ENCODE peak calls at places on chromosomes 2 and 18, in five cellular contexts. I is GM12878, Q is HepG2, K is upper lobe of left lung, C is K562. H is an unnamed sample.

GRCh38 chr2:75602724-75603342 is 42.1 kb upstream of the EVA1A start:
- ATAC-seq in I (no peak), Q (no peak), K (peak; percentile 31), C (no peak), H (no peak)

GRCh38 chr2:145034511-145034910 is 514.6 kb upstream of the ZEB2 start:
- ATAC-seq in I (no peak), Q (no peak), K (no peak), C (no peak), H (no peak)

GRCh38 chr2:31739156-31739555 is 158.4 kb upstream of the SRD5A2 start:
- ATAC-seq in I (no peak), Q (no peak), K (no peak), C (no peak), H (no peak)

GRCh38 chr2:207091175-207091574 is 74.6 kb downstream of the KLF7 start:
- ATAC-seq in I (no peak), Q (no peak), K (peak; percentile 38), C (no peak), H (no peak)

GRCh38 chr2:152379089-152379488 is 44.1 kb downstream of the FMNL2 start:
- ATAC-seq in I (no peak), Q (no peak), K (no peak), C (no peak), H (no peak)

GRCh38 chr2:181857471-181857870 is 34.1 kb upstream of the ITPRID2 start:
- ATAC-seq in I (no peak), Q (no peak), K (no peak), C (no peak), H (no peak)

GRCh38 chr2:73028841-73029240 is 42.7 kb downstream of the SFXN5 start:
- ATAC-seq in I (no peak), Q (no peak), K (no peak), C (no peak), H (no peak)

GRCh38 chr2:233699424-233700027 is 6.8 kb downstream of the UGT1A6 start:
- ATAC-seq in I (no peak), Q (no peak), K (no peak), C (no peak), H (no peak)

GRCh38 chr2:101135412-101136296 is 15.5 kb downstream of the TBC1D8 start:
- ATAC-seq in I (no peak), Q (peak; percentile 88), K (no peak), C (peak; percentile 65), H (no peak)
- TF ChIP-seq POLR2A in I (no peak), Q (peak; percentile 11), K (no peak), C (no peak), H (no peak)

GRCh38 chr2:175463639-175464310 is 282.3 kb upstream of the ATP5MC3 start:
- ATAC-seq in I (no peak), Q (peak; percentile 84), K (peak; percentile 36), C (peak; percentile 64), H (no peak)
- TF ChIP-seq POLR2AphosphoS5 in I (no peak), Q (no peak), K (no peak), C (no peak), H (no peak)

DNA sequence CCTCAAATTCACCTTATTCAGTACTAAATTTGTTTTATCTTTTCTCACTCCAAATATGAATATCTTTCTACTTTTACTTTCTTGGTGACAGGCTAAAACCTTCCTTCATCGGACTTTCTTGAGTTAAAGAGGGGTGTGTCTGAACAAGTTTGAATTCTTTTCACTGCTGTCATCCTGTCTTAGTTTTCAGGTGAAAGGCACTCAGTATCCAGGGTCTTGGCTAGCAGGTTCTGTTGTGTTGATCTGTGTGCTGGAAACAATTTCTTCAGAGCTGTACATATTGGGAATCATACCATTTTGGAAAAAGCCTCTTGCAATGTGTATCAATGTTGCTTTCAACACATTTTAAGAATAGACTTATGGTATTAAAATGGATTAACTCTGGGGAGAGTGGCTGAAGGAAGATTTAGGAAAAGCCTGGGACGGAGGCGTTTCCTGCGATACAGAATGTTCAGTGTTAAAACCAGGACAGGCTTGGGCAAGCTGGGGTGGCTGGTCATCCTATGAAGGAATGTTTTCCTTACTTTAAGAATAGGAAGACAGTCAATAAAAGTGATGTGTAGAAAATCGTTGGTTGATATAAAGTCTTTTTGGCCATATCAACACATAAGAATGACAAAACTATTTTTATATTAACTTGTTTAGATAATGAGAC is 350.7 kb upstream of the SPRED2 start:
- ATAC-seq in I (no peak), Q (no peak), K (no peak), C (no peak), H (no peak)
- TF ChIP-seq EP300 in I (no peak), Q (no peak), K (no peak), C (no peak), H (no peak)

GRCh38 chr2:86105969-86106945 is at the start of gene PTCD3:
- ATAC-seq in I (peak; percentile 95), Q (peak; percentile 94), K (peak; percentile 98), C (peak; percentile 95), H (peak; percentile 96)
- TF ChIP-seq POLR2A in I (peak; percentile 99), Q (peak; percentile 94), K (peak; percentile 81), C (peak; percentile 98), H (peak; percentile 60)

GRCh38 chr2:110999626-111000025 is 121.1 kb upstream of the BCL2L11 start:
- ATAC-seq in I (no peak), Q (no peak), K (no peak), C (no peak), H (no peak)
- TF ChIP-seq POLR2AphosphoS5 in I (no peak), Q (no peak), K (no peak), C (no peak), H (no peak)

GRCh38 chr2:55154525-55155030 is 77.5 kb downstream of the CLHC1 start:
- ATAC-seq in I (no peak), Q (no peak), K (no peak), C (no peak), H (no peak)

GRCh38 chr2:55155206-55155605 is 76.9 kb downstream of the CLHC1 start:
- ATAC-seq in I (no peak), Q (no peak), K (no peak), C (no peak), H (no peak)

GRCh38 chr2:55156326-55156725 is 75.8 kb downstream of the CLHC1 start:
- ATAC-seq in I (no peak), Q (no peak), K (no peak), C (no peak), H (peak; percentile 64)

GRCh38 chr2:55157474-55157884 is 74.6 kb downstream of the CLHC1 start:
- ATAC-seq in I (peak; percentile 60), Q (peak; percentile 49), K (peak; percentile 14), C (peak; percentile 74), H (no peak)

GRCh38 chr2:55155764-55156221 is 76.3 kb downstream of the CLHC1 start:
- ATAC-seq in I (no peak), Q (peak; percentile 54), K (no peak), C (no peak), H (no peak)
- TF ChIP-seq EP300 in I (no peak), Q (no peak), K (no peak), C (no peak), H (no peak)

GRCh38 chr2:127408004-127408806 is 10.0 kb upstream of the PROC start:
- ATAC-seq in I (peak; percentile 90), Q (peak; percentile 93), K (peak; percentile 97), C (peak; percentile 94), H (peak; percentile 96)
- TF ChIP-seq POLR2A in I (peak; percentile 43), Q (peak; percentile 49), K (peak; percentile 80), C (peak; percentile 43), H (peak; percentile 38)

DNA sequence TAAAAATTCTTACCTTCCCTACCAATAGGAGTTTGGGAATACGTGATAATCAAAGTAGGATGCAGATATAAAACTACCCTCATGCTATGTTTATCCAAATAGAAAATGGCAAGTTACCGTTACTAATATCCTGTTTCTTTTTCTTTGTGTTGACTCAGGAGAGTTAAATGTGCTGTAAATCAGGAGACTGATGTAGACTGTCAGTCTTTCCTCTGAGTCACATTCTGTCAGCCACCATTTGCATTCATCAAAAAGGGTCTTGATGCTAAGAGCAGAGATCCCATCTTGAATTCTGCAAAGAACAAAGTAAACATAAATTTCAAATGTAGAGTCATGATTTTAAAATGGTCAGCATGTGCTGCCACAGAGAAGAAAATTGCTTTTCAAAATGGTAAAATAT is 712.8 kb downstream of the SOCS6 start:
- ATAC-seq in I (no peak), Q (no peak), K (no peak), C (no peak), H (no peak)
- TF ChIP-seq POLR2AphosphoS5 in I (no peak), Q (no peak), K (no peak), C (no peak), H (no peak)

H was measured in gastroesophageal sphincter.